ENCODE peak calls at places on chromosome 6, in five cellular contexts. N is GM04504, F is left ventricle myocardium superior, O is HTR-8/SVneo, T is OCI-M1. E is an unnamed sample.

GRCh38 chr6:151620179-151620578 is 126.4 kb downstream of the CCDC170 start:
- DNase-seq in T (no peak), N (no peak), O (no peak), F (no peak), E (no peak)

GRCh38 chr6:47153066-47153755 is 111.1 kb upstream of the ADGRF1 start:
- DNase-seq in T (no peak), F (no peak), O (no peak), N (no peak), E (no peak)

GRCh38 chr6:134447423-134447822 is 129.5 kb upstream of the SGK1 start:
- DNase-seq in F (no peak), O (no peak), T (no peak), N (no peak), E (no peak)

GRCh38 chr6:88165877-88166492 is at the start of gene CNR1:
- DNase-seq in F (peak; percentile 55), N (no peak), T (no peak), O (no peak), E (no peak)

GRCh38 chr6:108526739-108527174 is 34.0 kb upstream of the FOXO3 start:
- DNase-seq in F (no peak), N (no peak), T (peak; percentile 67), O (peak; percentile 28), E (no peak)

GRCh38 chr6:163355471-163355991 is 59.0 kb upstream of the QKI start:
- DNase-seq in T (no peak), N (peak; percentile 28), O (peak; percentile 72), F (peak; percentile 78), E (no peak)

GRCh38 chr6:105137388-105137787 is 42.4 kb downstream of the POPDC3 start:
- DNase-seq in O (peak; percentile 11), T (no peak), N (no peak), F (peak; percentile 60), E (no peak)

GRCh38 chr6:139597087-139597763 is 222.8 kb upstream of the CITED2 start:
- DNase-seq in O (no peak), F (no peak), T (no peak), N (no peak), E (no peak)

GRCh38 chr6:3337521-3338350 is 79.0 kb downstream of the PSMG4 start:
- DNase-seq in F (no peak), T (peak; percentile 84), O (peak; percentile 54), N (no peak), E (no peak)

GRCh38 chr6:29663300-29664039 is 6.6 kb downstream of the MOG start:
- DNase-seq in N (no peak), T (no peak), O (no peak), F (no peak), E (no peak)

GRCh38 chr6:170312876-170313275 is 6.3 kb downstream of the FAM120B start:
- DNase-seq in T (no peak), F (no peak), O (no peak), N (no peak), E (no peak)